ENCODE peak calls at places on chromosomes 13 and 19, in ten cellular contexts. C, H, U, I, D, T, Y, Z, K and P are unnamed samples.

GRCh38 chr13:98134901-98135300 is 8.0 kb upstream of the FARP1 start:
- DNase-seq in I (no peak), D (no peak), K (no peak), Y (no peak), T (no peak), H (no peak), U (no peak), C (no peak), Z (no peak), P (no peak)

GRCh38 chr13:20964904-20965303 is 62.4 kb upstream of the XPO4 start:
- DNase-seq in I (peak), U (no peak), K (no peak), C (no peak), Z (no peak), H (peak), T (no peak), Y (no peak), D (no peak), P (peak)

GRCh38 chr13:65653548-65654078 is 1576.5 kb downstream of the PCDH9 start:
- DNase-seq in H (no peak), T (no peak), Y (no peak), U (no peak), C (no peak), Z (no peak), I (no peak), D (no peak), K (no peak), P (no peak)

GRCh38 chr13:37414667-37415066 is 183.9 kb downstream of the POSTN start:
- DNase-seq in C (no peak), H (no peak), Y (no peak), D (no peak), Z (no peak), U (no peak), I (no peak), T (no peak), K (no peak), P (no peak)

GRCh38 chr19:29519146-29519545 is 6.6 kb upstream of the VSTM2B start:
- DNase-seq in D (no peak), I (no peak), Y (no peak), Z (no peak), H (no peak), U (no peak), C (no peak), K (no peak), T (no peak), P (no peak)

GRCh38 chr19:29871143-29871542 is 59.4 kb downstream of the CCNE1 start:
- DNase-seq in U (no peak), T (no peak), K (no peak), Y (no peak), C (no peak), I (no peak), H (no peak), Z (no peak), D (no peak), P (no peak)

GRCh38 chr19:12126707-12127106 is 13.4 kb downstream of the ZNF20 start:
- DNase-seq in T (peak), C (no peak), H (no peak), I (peak), D (no peak), U (no peak), Y (no peak), Z (no peak), K (no peak), P (peak)

GRCh38 chr19:54133312-54133956 is 4.1 kb upstream of the CNOT3 start:
- DNase-seq in H (peak), K (no peak), U (no peak), D (no peak), Z (peak), Y (no peak), C (no peak), I (no peak), T (no peak), P (peak)

GRCh38 chr13:78827471-78827870 is 168.5 kb upstream of the OBI1 start:
- DNase-seq in I (no peak), D (no peak), H (no peak), U (no peak), T (no peak), Z (no peak), C (no peak), K (no peak), Y (no peak), P (no peak)

GRCh38 chr19:43101950-43102349 is 19.4 kb upstream of the PSG2 start:
- DNase-seq in H (no peak), K (no peak), Z (no peak), Y (no peak), I (no peak), T (no peak), D (no peak), C (no peak), U (no peak), P (no peak)

GRCh38 chr19:2428756-2429711 is 1.6 kb upstream of the TIMM13 start:
- DNase-seq in U (no peak), Z (no peak), H (no peak), C (no peak), K (no peak), T (no peak), D (no peak), Y (no peak), I (no peak), P (no peak)
- H3K4me3 ChIP-seq in U (no peak), Z (no peak), H (no peak), C (no peak), K (no peak), T (no peak), D (no peak), Y (no peak), I (no peak), P (no peak)

GRCh38 chr19:6735181-6735891 is 2.0 kb downstream of the GPR108 start:
- DNase-seq in H (no peak), I (peak), U (no peak), Y (no peak), Z (no peak), K (no peak), D (no peak), C (no peak), T (no peak), P (no peak)
- H3K4me3 ChIP-seq in H (no peak), I (peak), U (peak), Y (no peak), Z (no peak), K (no peak), D (no peak), C (peak), T (no peak), P (no peak)

DNA sequence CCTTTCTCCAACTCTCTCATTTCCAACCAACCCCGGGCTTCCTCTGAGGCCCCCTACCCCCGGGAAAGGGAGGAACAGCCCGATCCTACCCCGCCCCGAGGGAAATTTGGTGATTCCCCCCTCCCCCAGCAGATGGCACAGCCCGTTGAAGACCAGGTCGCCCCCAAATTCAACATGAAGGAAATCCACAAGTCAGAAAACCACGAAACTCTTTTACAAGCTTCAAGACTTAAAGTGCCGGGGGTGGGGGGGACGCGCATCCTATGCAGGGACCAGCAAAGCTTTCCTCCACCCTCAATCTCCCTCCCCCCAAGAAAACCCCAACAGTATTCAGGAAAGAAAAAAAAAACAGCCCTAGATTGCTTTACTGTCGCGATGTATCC is 1.8 kb downstream of the TCF3 start:
- DNase-seq in H (peak), U (no peak), K (peak), D (no peak), C (no peak), T (no peak), Y (no peak), I (peak), Z (no peak), P (no peak)
- H3K4me3 ChIP-seq in H (peak), U (peak), K (peak), D (peak), C (peak), T (no peak), Y (peak), I (peak), Z (no peak), P (peak)

DNA sequence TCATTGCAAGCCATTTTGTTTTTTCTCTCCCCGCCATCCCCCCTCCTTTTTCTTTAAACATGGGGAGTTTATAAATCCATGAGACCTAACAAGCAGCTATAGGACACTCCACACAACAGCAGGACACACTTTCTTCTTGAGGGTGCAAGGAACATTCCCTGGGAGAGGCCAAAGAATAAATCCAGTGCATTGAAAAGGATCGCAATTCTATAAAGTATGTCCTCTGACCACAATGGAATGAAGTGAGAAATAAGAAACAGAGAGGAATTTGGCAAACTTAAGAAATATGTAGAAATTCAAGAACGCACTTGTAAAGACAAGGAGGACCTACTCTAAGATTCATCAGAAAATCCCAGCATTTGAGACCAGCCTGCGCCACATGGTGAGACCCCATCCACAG is 11.9 kb downstream of the KLF2 start:
- DNase-seq in D (no peak), H (peak), Y (no peak), I (peak), T (no peak), Z (no peak), U (no peak), K (no peak), C (no peak), P (no peak)
- H3K4me3 ChIP-seq in D (no peak), H (no peak), Y (no peak), I (no peak), T (no peak), Z (no peak), U (no peak), K (no peak), C (no peak), P (no peak)

GRCh38 chr13:41461527-41462124 is 4.3 kb downstream of the RGCC start:
- DNase-seq in I (no peak), C (no peak), Z (no peak), U (no peak), T (no peak), K (peak), D (no peak), H (no peak), Y (no peak), P (no peak)
- H3K4me3 ChIP-seq in I (no peak), C (no peak), Z (no peak), U (no peak), T (no peak), K (peak), D (no peak), H (no peak), Y (peak), P (no peak)

GRCh38 chr19:49788857-49789256 is 22.1 kb downstream of the AP2A1 start:
- DNase-seq in Y (no peak), I (no peak), T (no peak), U (no peak), D (no peak), H (no peak), K (no peak), C (no peak), Z (no peak), P (no peak)

GRCh38 chr19:49792829-49793560 is 20.1 kb downstream of the FUZ start:
- DNase-seq in H (no peak), K (no peak), U (no peak), C (no peak), Y (no peak), Z (no peak), T (no peak), D (no peak), I (no peak), P (no peak)

GRCh38 chr19:49790866-49791265 is 22.2 kb downstream of the FUZ start:
- DNase-seq in Z (peak), D (peak), K (no peak), Y (no peak), H (no peak), U (no peak), I (peak), C (no peak), T (no peak), P (no peak)

GRCh38 chr19:49793561-49793840 is 19.6 kb downstream of the FUZ start:
- DNase-seq in U (no peak), Y (no peak), I (no peak), H (no peak), T (no peak), D (no peak), Z (peak), C (no peak), K (no peak), P (peak)

GRCh38 chr19:49791776-49792445 is 21.2 kb downstream of the FUZ start:
- DNase-seq in T (no peak), Y (no peak), H (no peak), U (no peak), I (no peak), D (no peak), C (no peak), Z (no peak), K (no peak), P (no peak)
- H3K4me3 ChIP-seq in T (no peak), Y (no peak), H (no peak), U (no peak), I (no peak), D (no peak), C (no peak), Z (no peak), K (no peak), P (no peak)

DNA sequence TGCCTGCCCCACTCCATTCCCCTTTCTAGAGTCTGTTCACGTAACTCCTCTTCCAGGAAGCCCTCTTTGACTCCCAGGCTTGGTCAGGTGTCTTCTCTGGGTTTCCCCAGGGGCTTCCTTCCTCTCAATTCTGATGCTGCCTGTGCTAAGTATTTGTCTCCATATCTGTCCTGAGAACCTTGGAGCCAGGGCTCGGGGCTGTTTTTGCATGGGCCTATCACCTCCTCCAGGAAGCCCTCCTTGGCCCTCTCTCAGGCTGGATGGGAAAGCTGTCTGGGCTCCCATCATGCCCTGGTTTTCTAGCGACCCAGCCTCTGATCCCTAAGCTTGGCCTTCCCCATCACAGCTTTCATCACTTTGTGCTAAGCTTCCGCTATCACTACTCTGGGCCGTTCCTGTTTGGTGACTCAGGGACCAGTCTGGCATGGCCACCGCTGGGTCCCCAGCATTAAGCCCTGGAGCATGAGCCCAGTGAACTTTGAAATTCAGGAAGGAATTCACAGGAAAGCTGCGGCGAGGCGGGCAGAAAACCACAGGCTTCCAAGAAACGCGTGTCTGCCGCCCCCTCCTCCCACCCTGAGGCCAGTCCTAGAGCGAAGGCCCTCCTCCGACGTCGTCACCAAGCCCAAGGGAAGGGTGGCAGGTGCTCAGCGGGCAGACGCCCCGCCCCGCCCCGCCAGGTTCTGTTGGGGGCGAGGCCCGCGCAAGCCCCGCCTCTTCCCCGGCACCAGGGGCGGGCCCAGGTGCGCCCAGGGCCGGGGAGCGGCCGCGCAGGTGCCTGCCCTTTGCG is 482 bp upstream of the SPINT2 start:
- DNase-seq in D (no peak), U (no peak), I (peak), C (no peak), H (peak), K (no peak), T (peak), Z (peak), Y (peak), P (peak)
- H3K4me3 ChIP-seq in D (peak), U (peak), I (peak), C (peak), H (no peak), K (peak), T (no peak), Z (no peak), Y (peak), P (peak)